ENCODE peak calls at places on chromosomes 3 and 15, in ten cellular contexts. P is upper lobe of left lung, L is breast epithelium, D is stomach, A is transverse colon, G is spleen, Y is Panc1, H is endothelial cell of umbilical vein, I is K562, B is GM23338. X is an unnamed sample.

GRCh38 chr15:56749982-56750381 is 16.7 kb upstream of the ZNF280D start:
- DNase-seq in P (no peak), L (no peak), D (no peak), A (no peak), G (no peak), Y (no peak), H (no peak), I (no peak), B (no peak), X (no peak)

GRCh38 chr3:61589856-61590255 is 28.5 kb downstream of the PTPRG start:
- DNase-seq in P (no peak), L (no peak), D (no peak), A (no peak), G (no peak), Y (no peak), H (no peak), I (no peak), B (no peak), X (no peak)

GRCh38 chr3:49199244-49199899 is 28.0 kb downstream of the KLHDC8B start:
- DNase-seq in P (peak; percentile 82), L (peak; percentile 77), D (peak; percentile 54), A (peak; percentile 74), G (peak; percentile 85), Y (no peak), H (peak; percentile 83), I (no peak), B (peak; percentile 96), X (no peak)

GRCh38 chr15:92638709-92639365 is 16.7 kb downstream of the FAM174B start:
- DNase-seq in P (no peak), L (peak; percentile 15), D (peak; percentile 68), A (peak; percentile 19), G (peak; percentile 47), Y (no peak), H (no peak), I (no peak), B (no peak), X (no peak)

GRCh38 chr3:132800958-132801357 is 78.7 kb upstream of the NPHP3 start:
- DNase-seq in P (no peak), L (no peak), D (no peak), A (no peak), G (no peak), Y (no peak), H (peak; percentile 24), I (no peak), B (no peak), X (no peak)

GRCh38 chr3:24264748-24265158 is 229.9 kb downstream of the THRB start:
- DNase-seq in P (no peak), L (no peak), D (no peak), A (no peak), G (no peak), Y (no peak), H (peak; percentile 58), I (peak; percentile 83), B (peak; percentile 71), X (peak; percentile 12)

GRCh38 chr3:113638910-113639309 is 57.5 kb downstream of the USF3 start:
- DNase-seq in P (no peak), L (no peak), D (no peak), A (no peak), G (no peak), Y (no peak), H (no peak), I (no peak), B (no peak), X (no peak)

GRCh38 chr15:76346666-76347506 is 10.3 kb downstream of the ISL2 start:
- DNase-seq in P (no peak), L (no peak), D (no peak), A (peak; percentile 38), G (peak; percentile 76), Y (no peak), H (peak; percentile 50), I (no peak), B (peak; percentile 62), X (no peak)

GRCh38 chr3:73255609-73256029 is 194.2 kb downstream of the EBLN2 start:
- DNase-seq in P (no peak), L (no peak), D (peak; percentile 53), A (peak; percentile 60), G (no peak), Y (no peak), H (no peak), I (peak; percentile 56), B (no peak), X (no peak)

GRCh38 chr15:78438595-78439285 is 724 bp downstream of the IREB2 start:
- DNase-seq in P (peak; percentile 31), L (peak; percentile 26), D (no peak), A (no peak), G (no peak), Y (no peak), H (peak; percentile 59), I (peak; percentile 83), B (peak; percentile 71), X (no peak)

GRCh38 chr15:80020731-80021130 is 38.7 kb upstream of the ZFAND6 start:
- DNase-seq in P (no peak), L (no peak), D (no peak), A (no peak), G (no peak), Y (no peak), H (no peak), I (no peak), B (no peak), X (no peak)

GRCh38 chr3:35263477-35263876 is 375.8 kb upstream of the ARPP21 start:
- DNase-seq in P (no peak), L (no peak), D (no peak), A (no peak), G (no peak), Y (no peak), H (no peak), I (no peak), B (no peak), X (no peak)

GRCh38 chr15:82950746-82951370 is 1.7 kb downstream of the HOMER2 start:
- DNase-seq in P (no peak), L (no peak), D (no peak), A (no peak), G (no peak), Y (no peak), H (no peak), I (no peak), B (no peak), X (no peak)

GRCh38 chr3:98814799-98815450 is 51.8 kb downstream of the ST3GAL6 start:
- DNase-seq in P (no peak), L (no peak), D (no peak), A (no peak), G (no peak), Y (no peak), H (peak; percentile 60), I (no peak), B (no peak), X (no peak)

GRCh38 chr15:52021128-52021671 is 2.2 kb downstream of the MAPK6 start:
- DNase-seq in P (peak; percentile 79), L (peak; percentile 34), D (peak; percentile 40), A (peak; percentile 47), G (no peak), Y (peak; percentile 63), H (peak; percentile 85), I (peak; percentile 61), B (peak; percentile 50), X (peak; percentile 81)

GRCh38 chr15:97224191-97224641 is 736.3 kb upstream of the ARRDC4 start:
- DNase-seq in P (no peak), L (no peak), D (no peak), A (no peak), G (peak; percentile 59), Y (no peak), H (no peak), I (no peak), B (no peak), X (no peak)
- H3K27me3 ChIP-seq in P (no peaks in the 10 kb centered on the region), L (no peaks in the 10 kb centered on the region), D (no peaks in the 10 kb centered on the region), A (no peaks in the 10 kb centered on the region), G (no peaks in the 10 kb centered on the region), Y (no peaks in the 10 kb centered on the region), H (no peaks in the 10 kb centered on the region), I (no peaks in the 10 kb centered on the region), B (no peaks in the 10 kb centered on the region), X (no peaks in the 10 kb centered on the region)

DNA sequence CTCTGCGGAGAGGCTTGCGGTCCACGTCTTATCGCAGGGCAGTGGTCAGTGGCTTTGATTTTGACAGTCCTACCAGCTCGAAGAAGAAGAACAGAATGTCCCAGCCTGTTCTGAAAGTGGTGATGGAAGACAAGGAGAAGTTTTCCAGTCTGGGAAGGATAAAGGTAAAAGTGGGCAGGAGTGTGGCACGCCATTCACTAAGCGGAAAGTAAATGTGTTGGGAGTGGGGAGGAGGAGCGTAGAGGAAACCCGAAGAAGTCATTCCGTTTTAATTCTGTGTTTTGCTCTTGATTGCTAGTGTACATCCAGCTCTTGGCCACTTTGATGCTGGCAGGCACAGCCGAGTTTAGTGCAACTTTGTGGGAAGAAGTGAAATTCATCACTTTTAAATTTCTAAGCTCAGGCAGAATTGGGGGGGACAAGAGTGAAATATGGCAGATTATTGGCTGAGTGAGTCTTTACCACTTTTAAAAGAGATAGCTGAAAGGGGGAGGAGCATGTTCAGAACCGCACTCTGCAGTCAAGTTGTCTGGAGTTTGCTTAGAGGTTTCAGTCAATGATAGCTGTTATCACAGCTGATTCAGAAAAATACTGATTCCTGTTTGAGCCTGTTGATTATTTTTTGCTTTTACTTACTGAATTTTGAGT is 1.8 kb downstream of the ARHGEF26 start:
- DNase-seq in P (no peak), L (no peak), D (no peak), A (no peak), G (no peak), Y (no peak), H (peak; percentile 50), I (no peak), B (peak; percentile 19), X (no peak)
- H3K4me3 ChIP-seq in P (peak overlapping the region; percentile 88), L (peak overlapping the region; percentile 78), D (peak overlapping the region; percentile 87), A (peak overlapping the region; percentile 77), G (peak overlapping the region; percentile 75), Y (peak overlapping the region; percentile 70), H (peak overlapping the region; percentile 54), I (no peak overlapping the region), B (peak overlapping the region; percentile 94), X (no peak overlapping the region)

DNA sequence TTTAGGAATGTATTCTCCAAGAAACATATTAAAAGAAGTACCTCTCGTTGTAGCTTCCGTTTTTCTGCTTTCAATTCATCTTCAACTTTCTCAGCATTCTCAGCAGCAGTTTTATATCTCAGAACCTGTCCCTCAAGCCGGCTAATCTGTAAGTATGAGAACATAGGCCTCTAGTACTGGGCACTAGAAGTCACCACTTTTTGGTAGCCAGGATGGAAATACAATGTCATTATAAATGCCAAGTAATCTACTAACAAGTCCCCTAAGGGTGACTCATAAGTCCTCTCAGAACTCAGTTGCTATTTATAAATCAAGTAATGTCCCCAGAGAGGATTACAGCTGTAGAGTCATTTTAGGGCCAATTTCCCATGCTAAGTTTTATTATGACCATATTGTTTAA is 61.1 kb downstream of the MLH1 start:
- DNase-seq in P (no peak), L (no peak), D (no peak), A (no peak), G (no peak), Y (peak; percentile 7), H (peak; percentile 40), I (no peak), B (no peak), X (no peak)
- TF ChIP-seq POLR2AphosphoS5 in P (no peak), L (no peak), D (no peak), A (peak; percentile 7), G (no peak), Y (no peak), H (no peak), I (no peak), B (no peak), X (no peak)

DNA sequence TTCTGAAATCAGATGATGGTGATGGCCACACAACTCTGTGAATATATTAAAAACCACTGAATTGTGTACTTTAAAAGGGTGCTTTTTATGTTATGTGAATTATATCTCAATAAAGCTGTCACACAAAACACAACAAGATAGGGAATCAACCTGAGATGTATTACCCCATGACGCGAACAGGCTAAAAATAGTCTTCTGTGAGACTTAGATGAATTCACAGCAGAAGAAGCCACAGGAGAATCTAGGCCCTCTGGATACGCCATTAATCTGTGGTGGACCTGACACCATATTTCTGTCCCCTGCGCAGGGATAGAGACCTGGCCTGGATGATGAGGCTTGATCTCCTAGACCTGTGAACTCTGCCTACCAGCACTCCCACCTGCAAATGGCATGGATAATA is 146.0 kb upstream of the HACD2 start:
- DNase-seq in P (no peak), L (no peak), D (no peak), A (no peak), G (no peak), Y (no peak), H (no peak), I (no peak), B (no peak), X (no peak)
- H3K27me3 ChIP-seq in P (no peaks in the 10 kb centered on the region), L (no peaks in the 10 kb centered on the region), D (no peaks in the 10 kb centered on the region), A (no peaks in the 10 kb centered on the region), G (no peaks in the 10 kb centered on the region), Y (no peaks in the 10 kb centered on the region), H (peaks cover 12% of the 10 kb centered on the region), I (peaks cover 6% of the 10 kb centered on the region), B (no peaks in the 10 kb centered on the region), X (peaks cover 5% of the 10 kb centered on the region)

X was measured in HL-60.